ENCODE peak calls at places on chromosome 20, in five cellular contexts. One of them, this sample, is unnamed.
A peak's percentile ranks its signal among the peaks of the same experiment; 100 is the strongest.

GRCh38 chr20:46814366-46815232 is 80.0 kb upstream of the EYA2 start:
- DNase-seq in H1: no peak
- DNase-seq in HepG2: peak; percentile 72
- DNase-seq in GM12878: no peak
- DNase-seq in K562: no peak
- DNase-seq in this sample: peak; percentile 29

GRCh38 chr20:36344517-36345132 is 38.5 kb downstream of the DLGAP4 start:
- DNase-seq in K562: peak; percentile 79
- DNase-seq in GM12878: no peak
- DNase-seq in HepG2: peak; percentile 59
- DNase-seq in H1: no peak
- DNase-seq in this sample: peak; percentile 85

GRCh38 chr20:33444797-33445560 is 1.4 kb upstream of the SNTA1 start:
- DNase-seq in K562: no peak
- DNase-seq in HepG2: peak; percentile 75
- DNase-seq in GM12878: no peak
- DNase-seq in H1: no peak
- DNase-seq in this sample: peak; percentile 27

GRCh38 chr20:37837934-37838333 is 65.0 kb upstream of the VSTM2L start:
- DNase-seq in H1: no peak
- DNase-seq in GM12878: no peak
- DNase-seq in HepG2: no peak
- DNase-seq in K562: no peak
- DNase-seq in this sample: no peak

GRCh38 chr20:36181934-36182603 is 27.5 kb downstream of the EPB41L1 start:
- DNase-seq in H1: no peak
- DNase-seq in GM12878: no peak
- DNase-seq in HepG2: peak; percentile 78
- DNase-seq in K562: no peak
- DNase-seq in this sample: no peak

GRCh38 chr20:51760905-51761544 is 7.2 kb downstream of the ATP9A start:
- DNase-seq in GM12878: no peak
- DNase-seq in K562: no peak
- DNase-seq in H1: peak; percentile 23
- DNase-seq in HepG2: peak; percentile 100
- DNase-seq in this sample: no peak

GRCh38 chr20:46568570-46569129 is 18.2 kb upstream of the OCSTAMP start:
- DNase-seq in H1: no peak
- DNase-seq in HepG2: peak; percentile 79
- DNase-seq in K562: no peak
- DNase-seq in GM12878: no peak
- DNase-seq in this sample: no peak

GRCh38 chr20:1933465-1933870 is 38.3 kb downstream of the SIRPA start:
- DNase-seq in K562: no peak
- DNase-seq in HepG2: no peak
- DNase-seq in H1: no peak
- DNase-seq in GM12878: no peak
- DNase-seq in this sample: no peak

GRCh38 chr20:23453944-23454543 is 1.4 kb upstream of the CST11 start:
- DNase-seq in GM12878: no peak
- DNase-seq in HepG2: no peak
- DNase-seq in K562: no peak
- DNase-seq in H1: no peak
- DNase-seq in this sample: no peak

GRCh38 chr20:15076785-15077184 is 739.4 kb upstream of the FLRT3 start:
- DNase-seq in GM12878: no peak
- DNase-seq in HepG2: no peak
- DNase-seq in H1: no peak
- DNase-seq in K562: no peak
- DNase-seq in this sample: no peak

GRCh38 chr20:12012241-12013222 is 94.8 kb downstream of the BTBD3 start:
- DNase-seq in H1: peak; percentile 60
- DNase-seq in K562: peak; percentile 46
- DNase-seq in GM12878: peak; percentile 12
- DNase-seq in HepG2: peak; percentile 67
- DNase-seq in this sample: peak; percentile 65

GRCh38 chr20:23061713-23062561 is 12.5 kb upstream of the THBD start:
- DNase-seq in HepG2: peak; percentile 29
- DNase-seq in K562: no peak
- DNase-seq in GM12878: no peak
- DNase-seq in H1: no peak
- DNase-seq in this sample: peak; percentile 70

GRCh38 chr20:19328676-19329075 is 116.2 kb downstream of the SLC24A3 start:
- DNase-seq in GM12878: no peak
- DNase-seq in H1: no peak
- DNase-seq in HepG2: no peak
- DNase-seq in K562: no peak
- DNase-seq in this sample: no peak

GRCh38 chr20:25251558-25251957 is 3.7 kb downstream of the PYGB start:
- DNase-seq in K562: no peak
- DNase-seq in GM12878: no peak
- DNase-seq in H1: no peak
- DNase-seq in HepG2: no peak
- DNase-seq in this sample: no peak

GRCh38 chr20:25251019-25251418 is 3.1 kb downstream of the PYGB start:
- DNase-seq in GM12878: no peak
- DNase-seq in H1: no peak
- DNase-seq in K562: no peak
- DNase-seq in HepG2: no peak
- DNase-seq in this sample: no peak

GRCh38 chr20:25252226-25252625 is 4.3 kb downstream of the PYGB start:
- DNase-seq in K562: no peak
- DNase-seq in GM12878: no peak
- DNase-seq in H1: no peak
- DNase-seq in HepG2: no peak
- DNase-seq in this sample: no peak

GRCh38 chr20:25249198-25249931 is 1.5 kb downstream of the PYGB start:
- DNase-seq in K562: no peak
- DNase-seq in GM12878: no peak
- DNase-seq in H1: no peak
- DNase-seq in HepG2: no peak
- DNase-seq in this sample: no peak

DNA sequence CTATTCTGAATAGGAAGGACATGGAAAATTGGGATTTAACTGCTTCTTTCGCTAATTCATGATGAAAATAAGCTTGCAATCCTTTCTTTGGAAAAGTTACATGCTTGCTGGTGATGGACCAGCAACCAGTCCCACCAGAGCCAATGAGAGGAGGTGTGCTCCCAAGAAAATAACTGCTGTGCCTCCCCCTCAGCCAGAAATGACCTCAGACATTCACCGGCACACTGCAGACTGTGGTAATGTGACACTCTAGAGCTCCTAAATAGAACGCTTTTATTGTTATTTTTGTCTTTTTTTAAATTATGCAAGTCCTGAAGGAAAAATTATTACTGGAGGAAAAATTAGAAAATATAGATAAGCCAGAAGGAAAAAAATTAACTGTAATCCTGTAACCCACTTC is 2.6 kb downstream of the PYGB start:
- DNase-seq in GM12878: no peak
- DNase-seq in HepG2: no peak
- DNase-seq in K562: no peak
- DNase-seq in H1: no peak
- DNase-seq in this sample: no peak
- TF ChIP-seq ATF2 in GM12878: no peak
- TF ChIP-seq ATF2 in HepG2: no peak
- TF ChIP-seq ATF2 in K562: no peak
- TF ChIP-seq ATF2 in H1: no peak
- TF ChIP-seq ATF2 in this sample: no peak

GRCh38 chr20:16256981-16257380 is 316.3 kb downstream of the KIF16B start:
- DNase-seq in HepG2: no peak
- DNase-seq in H1: no peak
- DNase-seq in GM12878: no peak
- DNase-seq in K562: no peak
- DNase-seq in this sample: no peak
- TF ChIP-seq ATF2 in HepG2: no peak
- TF ChIP-seq ATF2 in H1: no peak
- TF ChIP-seq ATF2 in GM12878: no peak
- TF ChIP-seq ATF2 in K562: no peak
- TF ChIP-seq ATF2 in this sample: no peak

DNA sequence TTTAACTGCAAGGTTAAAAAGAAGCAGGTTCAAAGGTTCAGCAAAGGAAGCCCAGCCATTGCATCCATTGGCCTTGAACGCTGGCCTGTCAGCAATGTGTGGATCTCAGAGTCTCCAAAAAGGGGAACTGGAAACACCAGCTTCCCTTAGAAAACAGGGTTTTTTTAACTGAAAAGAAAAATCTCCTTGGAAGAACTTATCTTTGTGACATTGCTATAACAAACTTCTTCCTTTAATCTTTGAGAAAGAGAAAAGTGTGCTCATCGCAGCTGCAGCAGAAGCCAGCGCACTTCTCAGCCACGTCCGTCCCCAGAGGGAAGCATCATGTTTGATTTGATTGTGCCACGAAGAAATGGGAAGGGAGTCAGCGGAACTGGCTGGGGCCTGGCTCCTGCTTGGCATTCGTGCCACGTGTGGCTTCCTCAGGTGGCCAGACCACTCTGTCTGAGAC is 215.0 kb downstream of the SYNDIG1 start:
- DNase-seq in HepG2: no peak
- DNase-seq in K562: no peak
- DNase-seq in H1: no peak
- DNase-seq in GM12878: no peak
- DNase-seq in this sample: no peak
- TF ChIP-seq ATF2 in HepG2: no peak
- TF ChIP-seq ATF2 in K562: no peak
- TF ChIP-seq ATF2 in H1: no peak
- TF ChIP-seq ATF2 in GM12878: no peak
- TF ChIP-seq ATF2 in this sample: no peak

DNA sequence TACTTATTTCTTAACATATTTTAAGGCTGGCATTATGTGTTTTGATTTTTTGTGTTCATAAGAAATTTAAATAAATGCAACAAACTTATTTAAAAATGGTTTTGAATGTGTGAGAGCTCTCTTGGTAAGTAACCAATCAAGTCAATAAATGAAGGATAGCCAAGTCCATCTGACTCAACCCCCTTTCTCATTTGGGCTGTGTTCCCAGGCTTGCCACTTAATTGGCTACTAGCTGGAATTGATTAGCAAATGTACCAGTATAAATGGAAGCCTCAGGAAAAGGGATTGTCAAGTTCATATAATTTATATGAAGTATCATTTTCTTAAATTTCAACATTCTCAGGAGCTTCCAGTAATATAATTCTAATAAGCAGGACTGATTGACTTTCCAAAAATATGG is 614.8 kb downstream of the CDH26 start:
- DNase-seq in K562: no peak
- DNase-seq in H1: no peak
- DNase-seq in HepG2: no peak
- DNase-seq in GM12878: no peak
- DNase-seq in this sample: no peak
- TF ChIP-seq ATF2 in K562: no peak
- TF ChIP-seq ATF2 in H1: no peak
- TF ChIP-seq ATF2 in HepG2: no peak
- TF ChIP-seq ATF2 in GM12878: no peak
- TF ChIP-seq ATF2 in this sample: no peak

DNA sequence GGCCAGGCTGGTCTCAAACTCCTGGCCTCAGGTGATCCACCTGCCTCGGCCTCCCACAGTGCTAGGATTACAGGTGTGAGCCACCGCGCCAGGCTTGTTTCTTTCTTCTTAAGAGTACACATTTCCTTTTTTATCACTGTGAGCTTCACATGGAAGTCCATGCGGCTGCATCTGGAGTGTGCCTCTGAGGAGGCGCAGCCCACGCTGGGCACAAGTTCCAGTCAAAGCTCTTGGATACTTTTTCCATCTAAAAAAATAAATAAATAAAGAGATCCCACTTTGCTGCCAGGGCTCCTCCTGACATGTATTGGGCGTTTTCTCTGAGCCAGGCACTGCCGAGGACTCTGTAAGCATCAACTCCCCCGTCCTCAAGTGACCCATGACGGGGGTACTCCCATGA is 123.0 kb downstream of the PREX1 start:
- DNase-seq in GM12878: no peak
- DNase-seq in HepG2: no peak
- DNase-seq in K562: no peak
- DNase-seq in H1: no peak
- DNase-seq in this sample: no peak
- TF ChIP-seq ATF2 in GM12878: no peak
- TF ChIP-seq ATF2 in HepG2: no peak
- TF ChIP-seq ATF2 in K562: no peak
- TF ChIP-seq ATF2 in H1: no peak
- TF ChIP-seq ATF2 in this sample: no peak

GRCh38 chr20:62367483-62368302 is 581 bp upstream of the LAMA5 start:
- DNase-seq in GM12878: no peak
- DNase-seq in H1: no peak
- DNase-seq in K562: no peak
- DNase-seq in HepG2: peak; percentile 60
- DNase-seq in this sample: peak; percentile 70

GRCh38 chr20:62364911-62365736 is 2.0 kb downstream of the LAMA5 start:
- DNase-seq in GM12878: no peak
- DNase-seq in H1: no peak
- DNase-seq in K562: no peak
- DNase-seq in HepG2: no peak
- DNase-seq in this sample: no peak

GRCh38 chr20:62367136-62367482 is at the start of gene LAMA5:
- DNase-seq in H1: no peak
- DNase-seq in K562: peak; percentile 86
- DNase-seq in GM12878: no peak
- DNase-seq in HepG2: peak; percentile 55
- DNase-seq in this sample: peak; percentile 74

GRCh38 chr20:62365814-62366369 is 1.2 kb downstream of the LAMA5 start:
- DNase-seq in GM12878: no peak
- DNase-seq in K562: peak; percentile 74
- DNase-seq in H1: no peak
- DNase-seq in HepG2: no peak
- DNase-seq in this sample: peak; percentile 67

GRCh38 chr20:62366370-62367135 is 559 bp downstream of the LAMA5 start:
- DNase-seq in K562: peak; percentile 89
- DNase-seq in GM12878: no peak
- DNase-seq in H1: peak; percentile 58
- DNase-seq in HepG2: peak; percentile 61
- DNase-seq in this sample: peak; percentile 87
- TF ChIP-seq ATF2 in K562: no peak
- TF ChIP-seq ATF2 in GM12878: no peak
- TF ChIP-seq ATF2 in H1: no peak
- TF ChIP-seq ATF2 in HepG2: no peak
- TF ChIP-seq ATF2 in this sample: no peak

DNA sequence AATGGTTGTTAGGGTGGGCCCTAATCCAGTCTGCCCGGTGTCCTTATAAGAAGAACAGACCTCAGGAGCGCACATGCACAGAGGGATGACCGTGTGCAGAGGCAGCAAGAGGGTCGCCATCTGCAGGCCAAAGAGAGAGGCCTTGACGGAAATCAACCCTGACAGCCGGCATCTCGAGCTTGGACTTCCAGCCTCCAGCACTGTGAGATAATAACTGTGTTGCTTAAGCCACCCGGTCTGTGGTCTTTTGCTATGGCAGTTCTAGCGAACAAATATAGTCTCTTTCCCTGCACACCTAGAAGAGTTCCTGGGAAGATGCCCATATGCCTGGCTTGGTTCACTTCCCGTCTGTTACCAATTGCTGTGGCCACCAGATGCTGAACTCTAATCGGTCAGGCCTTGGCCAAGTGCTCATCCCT is 35.3 kb upstream of the PTGIS start:
- DNase-seq in HepG2: peak; percentile 84
- DNase-seq in GM12878: no peak
- DNase-seq in H1: no peak
- DNase-seq in K562: no peak
- DNase-seq in this sample: peak; percentile 47
- TF ChIP-seq ATF2 in HepG2: no peak
- TF ChIP-seq ATF2 in GM12878: no peak
- TF ChIP-seq ATF2 in H1: no peak
- TF ChIP-seq ATF2 in K562: no peak
- TF ChIP-seq ATF2 in this sample: no peak